ENCODE peak calls at places on chromosomes 12 and 14, in five cellular contexts. I is PC-3, T is lung, N is endodermal cell, Q is uterus. W is an unnamed sample.

GRCh38 chr12:113136128-113136989 is 798 bp upstream of the RASAL1 start:
- DNase-seq in I (no peak), T (no peak), N (peak), Q (no peak), W (no peak)

GRCh38 chr12:130514149-130514551 is 176.5 kb downstream of the PIWIL1 start:
- DNase-seq in I (no peak), T (no peak), N (peak), Q (no peak), W (no peak)

GRCh38 chr14:51957950-51958349 is 31.4 kb upstream of the RTRAF start:
- DNase-seq in I (no peak), T (no peak), N (no peak), Q (no peak), W (no peak)

GRCh38 chr12:6120796-6121473 is 3.5 kb downstream of the VWF start:
- DNase-seq in I (no peak), T (no peak), N (peak), Q (no peak), W (no peak)

GRCh38 chr14:80095623-80096022 is 115.7 kb downstream of the DIO2 start:
- DNase-seq in I (peak), T (no peak), N (no peak), Q (no peak), W (peak)

GRCh38 chr12:56161677-56162351 is 3.7 kb downstream of the MYL6 start:
- DNase-seq in I (no peak), T (no peak), N (peak), Q (no peak), W (no peak)

GRCh38 chr12:95164656-95165055 is 52.6 kb downstream of the FGD6 start:
- DNase-seq in I (no peak), T (no peak), N (no peak), Q (no peak), W (no peak)

GRCh38 chr12:11869901-11870300 is 200.8 kb upstream of the BCL2L14 start:
- DNase-seq in I (no peak), T (no peak), N (no peak), Q (no peak), W (no peak)

GRCh38 chr14:30966415-30967363 is 58.8 kb upstream of the AP4S1 start:
- DNase-seq in I (peak), T (no peak), N (no peak), Q (no peak), W (no peak)

GRCh38 chr12:64010069-64010686 is 165.7 kb downstream of the SRGAP1 start:
- DNase-seq in I (peak), T (no peak), N (no peak), Q (no peak), W (peak)

GRCh38 chr14:54567224-54567633 is 301 bp downstream of the SAMD4A start:
- DNase-seq in I (no peak), T (peak), N (peak), Q (peak), W (no peak)

GRCh38 chr12:3141339-3142321 is 64.5 kb downstream of the TSPAN9 start:
- DNase-seq in I (peak), T (no peak), N (peak), Q (no peak), W (no peak)

GRCh38 chr12:52191841-52192791 is at the start of gene KRT80:
- DNase-seq in I (peak), T (peak), N (no peak), Q (peak), W (peak)

GRCh38 chr14:60064491-60065072 is 27.1 kb upstream of the PCNX4 start:
- DNase-seq in I (peak), T (no peak), N (no peak), Q (no peak), W (peak)

GRCh38 chr14:61564623-61565091 is 130.7 kb upstream of the HIF1A start:
- DNase-seq in I (peak), T (no peak), N (no peak), Q (no peak), W (peak)

GRCh38 chr12:118188690-118189371 is 52.9 kb downstream of the PEBP1 start:
- DNase-seq in I (no peak), T (no peak), N (no peak), Q (peak), W (peak)

GRCh38 chr12:104457746-104458644 is 1.2 kb downstream of the CHST11 start:
- DNase-seq in I (peak), T (no peak), N (peak), Q (peak), W (no peak)

GRCh38 chr12:68538722-68539614 is 71.7 kb upstream of the RAP1B start:
- DNase-seq in I (no peak), T (peak), N (peak), Q (peak), W (no peak)

GRCh38 chr12:5783274-5783920 is 161.7 kb downstream of the ANO2 start:
- DNase-seq in I (no peak), T (peak), N (peak), Q (no peak), W (no peak)

GRCh38 chr12:57851552-57852186 is 5.1 kb upstream of the CTDSP2 start:
- DNase-seq in I (no peak), T (no peak), N (no peak), Q (no peak), W (no peak)

GRCh38 chr12:90682398-90682797 is 272.6 kb downstream of the CCER1 start:
- DNase-seq in I (no peak), T (no peak), N (no peak), Q (no peak), W (peak)

GRCh38 chr12:123388218-123388947 is 4.5 kb downstream of the KMT5A start:
- DNase-seq in I (peak), T (peak), N (peak), Q (peak), W (no peak)

GRCh38 chr12:112182499-112182898 is 57.1 kb downstream of the TRAFD1 start:
- DNase-seq in I (no peak), T (no peak), N (no peak), Q (no peak), W (no peak)

GRCh38 chr12:31368666-31369361 is 42.9 kb upstream of the SINHCAF start:
- DNase-seq in I (no peak), T (no peak), N (peak), Q (no peak), W (no peak)

GRCh38 chr12:60394680-60395079 is 798.9 kb downstream of the SLC16A7 start:
- DNase-seq in I (peak), T (no peak), N (no peak), Q (no peak), W (peak)

DNA sequence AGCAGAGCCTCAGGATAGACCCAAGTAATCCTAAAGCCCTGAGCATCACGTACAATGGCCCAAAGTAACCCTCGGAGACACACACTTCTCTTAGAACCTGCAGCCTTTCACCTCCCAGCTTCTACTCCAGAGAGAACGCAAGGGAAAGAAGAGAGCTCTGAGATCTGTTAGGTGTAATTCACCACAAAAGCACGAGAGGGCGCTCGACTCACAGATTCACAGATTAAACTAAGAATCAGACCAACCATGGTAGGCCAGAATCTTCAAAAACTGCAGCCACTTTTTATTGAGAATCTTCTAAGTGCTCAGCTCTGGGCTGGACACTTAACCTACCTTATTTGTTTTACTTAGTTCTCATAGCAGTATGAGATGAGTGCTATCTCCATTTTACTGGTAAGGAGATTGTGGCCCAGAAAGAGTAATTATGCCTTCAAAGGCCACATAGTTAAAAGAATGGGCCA is 1.3 kb upstream of the DDX23 start:
- DNase-seq in I (peak), T (peak), N (peak), Q (peak), W (peak)
- H3K4me3 ChIP-seq in I (peak), T (no peak), N (peak), Q (peak), W (peak)

DNA sequence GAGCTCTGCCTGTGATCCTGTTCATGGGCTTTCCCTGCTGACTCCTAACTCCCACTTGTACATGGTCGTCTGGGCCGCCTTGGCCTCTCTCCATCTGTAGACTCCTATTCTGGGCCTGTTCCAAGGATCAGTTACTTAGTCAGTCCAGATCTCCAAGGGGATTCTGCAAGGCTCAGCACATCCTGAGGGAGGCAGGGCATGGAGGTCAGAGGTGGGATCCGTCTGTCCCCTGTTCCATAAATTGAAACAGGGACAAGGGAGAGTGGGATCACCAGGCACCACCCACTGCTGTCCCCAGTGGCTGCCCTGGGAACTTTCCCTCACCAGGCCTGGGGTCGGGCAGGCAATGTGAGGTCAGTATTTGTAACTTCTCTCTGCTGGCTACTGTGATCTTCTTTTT is 43.5 kb downstream of the KCTD10 start:
- DNase-seq in I (no peak), T (no peak), N (peak), Q (peak), W (no peak)
- TF ChIP-seq CTCF in I (peak), T (no peak), N (peak), Q (no peak), W (peak)

DNA sequence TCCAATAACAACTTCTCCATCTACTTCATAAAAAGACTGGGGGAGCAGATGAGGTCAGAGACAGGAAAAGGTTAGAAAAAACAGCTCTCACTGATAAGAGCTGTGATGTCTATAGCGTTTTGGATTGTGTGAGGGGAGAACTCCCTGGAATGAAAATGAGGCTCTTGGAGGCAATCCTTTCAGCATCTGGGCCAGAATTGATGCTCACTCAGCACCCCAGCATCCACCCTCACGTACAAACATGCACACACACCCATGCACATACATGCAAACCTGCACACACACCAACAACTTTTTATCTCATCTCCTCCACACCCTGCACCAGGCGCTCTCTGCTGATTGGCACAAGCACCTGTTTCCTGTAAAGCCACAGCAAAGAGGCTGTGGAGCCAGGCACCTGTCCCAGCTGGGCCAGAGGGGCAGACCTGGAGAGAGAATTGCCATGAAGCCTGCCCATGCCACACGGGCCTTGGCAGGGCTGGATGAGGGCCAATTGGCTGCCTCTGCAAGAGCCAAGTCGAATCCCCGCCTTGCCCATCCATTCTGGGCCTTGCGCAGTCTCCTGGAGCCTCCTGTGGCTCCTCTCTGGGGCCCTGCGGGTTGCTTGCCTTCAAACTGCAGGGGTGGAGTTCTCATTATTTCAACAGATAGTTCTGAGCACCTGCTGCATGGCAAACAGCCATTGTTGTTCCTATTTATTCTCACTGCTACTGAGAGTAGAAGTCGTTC is 53.1 kb downstream of the SYNE3 start:
- DNase-seq in I (no peak), T (no peak), N (no peak), Q (no peak), W (no peak)
- H3K27ac ChIP-seq in I (no peak), T (no peak), N (no peak), Q (no peak), W (no peak)

DNA sequence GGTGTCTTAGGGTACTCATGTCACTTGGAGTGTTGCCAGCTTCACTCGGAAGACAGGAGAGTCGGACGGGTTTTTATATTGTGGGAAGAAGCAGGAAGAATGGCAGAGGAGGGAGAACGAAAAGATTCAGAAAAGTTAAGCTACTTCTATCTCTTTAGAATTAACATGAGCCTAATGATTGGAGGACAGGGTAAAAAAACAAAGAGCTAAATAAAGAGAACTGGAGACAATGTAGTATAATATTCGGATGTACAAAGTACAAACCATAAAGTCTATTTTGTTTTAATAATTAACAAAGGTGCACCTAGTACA is 43.9 kb downstream of the EFCAB11 start:
- DNase-seq in I (no peak), T (no peak), N (no peak), Q (no peak), W (no peak)
- H3K4me3 ChIP-seq in I (no peak), T (no peak), N (no peak), Q (no peak), W (no peak)